ENCODE peak calls at places on chromosome 2, in six cellular contexts. X is HFFc6, B is AML-193, J is astrocyte of the spinal cord, U is Caki2, Z is K562. Y is an unnamed sample.

GRCh38 chr2:126642031-126642430 is 13.9 kb upstream of the GYPC start:
- DNase-seq in X (no peak), B (no peak), U (no peak), Z (no peak), J (no peak), Y (no peak)

GRCh38 chr2:98824256-98825042 is 93.5 kb upstream of the MGAT4A start:
- DNase-seq in J (no peak), U (no peak), B (peak), X (no peak), Z (no peak), Y (no peak)

GRCh38 chr2:71668326-71669057 is 215.1 kb downstream of the DYSF start:
- DNase-seq in U (no peak), Z (no peak), B (no peak), J (no peak), X (no peak), Y (no peak)

GRCh38 chr2:239009001-239009961 is 161.4 kb downstream of the TWIST2 start:
- DNase-seq in J (no peak), U (no peak), Z (no peak), X (no peak), B (no peak), Y (no peak)

GRCh38 chr2:112005391-112006075 is 49.5 kb upstream of the TMEM87B start:
- DNase-seq in Z (no peak), J (no peak), U (no peak), B (no peak), X (no peak), Y (no peak)

GRCh38 chr2:65999790-66000189 is 435.1 kb upstream of the MEIS1 start:
- DNase-seq in U (no peak), Z (no peak), B (no peak), X (no peak), J (no peak), Y (no peak)

GRCh38 chr2:174259981-174260380 is 11.6 kb upstream of the OLA1 start:
- DNase-seq in B (peak), U (no peak), Z (no peak), J (peak), X (peak), Y (no peak)

GRCh38 chr2:134243244-134243643 is 10.6 kb upstream of the MGAT5 start:
- DNase-seq in Z (no peak), B (no peak), X (no peak), J (no peak), U (no peak), Y (no peak)

GRCh38 chr2:85409719-85410583 is at the start of gene CAPG:
- DNase-seq in U (peak), B (peak), Z (peak), X (no peak), J (no peak), Y (no peak)

GRCh38 chr2:152594792-152595191 is 122.5 kb downstream of the PRPF40A start:
- DNase-seq in J (peak), X (no peak), U (no peak), Z (no peak), B (no peak), Y (no peak)

GRCh38 chr2:232328038-232328435 is 50.5 kb upstream of the ALPP start:
- DNase-seq in X (no peak), Z (no peak), B (no peak), U (no peak), J (no peak), Y (no peak)

GRCh38 chr2:137607722-137608121 is 356.6 kb upstream of the HNMT start:
- DNase-seq in J (no peak), U (no peak), X (no peak), B (no peak), Z (no peak), Y (no peak)

GRCh38 chr2:202950592-202950991 is 38.5 kb downstream of the CARF start:
- DNase-seq in X (no peak), Z (peak), B (peak), U (no peak), J (no peak), Y (no peak)

GRCh38 chr2:16746329-16746728 is 80.7 kb upstream of the CYRIA start:
- DNase-seq in Z (no peak), J (no peak), U (no peak), B (no peak), X (no peak), Y (no peak)

GRCh38 chr2:134218928-134219707 is 34.8 kb upstream of the MGAT5 start:
- DNase-seq in J (no peak), Z (no peak), B (peak), X (no peak), U (peak), Y (no peak)

GRCh38 chr2:216666461-216667233 is 28.7 kb downstream of the IGFBP5 start:
- DNase-seq in B (peak), Z (peak), X (peak), U (peak), J (peak), Y (peak)